ENCODE peak calls at places on chromosomes 16 and 17, in four cellular contexts. S is H9, Y is mesendoderm, G is IMR-90. P is an unnamed sample.

GRCh38 chr16:53022374-53022773 is 30.3 kb downstream of the CHD9NB start:
- DNase-seq in S (peak; percentile 70), Y (peak; percentile 75), G (peak; percentile 43), P (peak; percentile 57)

GRCh38 chr17:62692721-62693431 is 65.4 kb downstream of the MRC2 start:
- DNase-seq in S (peak; percentile 86), Y (peak; percentile 64), G (no peak), P (no peak)

GRCh38 chr16:26795184-26795583 is 271.5 kb upstream of the C16orf82 start:
- DNase-seq in S (peak; percentile 42), Y (peak; percentile 58), G (no peak), P (no peak)

GRCh38 chr17:38870259-38871165 is 654 bp downstream of the LASP1 start:
- DNase-seq in S (peak; percentile 74), Y (peak; percentile 45), G (peak; percentile 42), P (no peak)

GRCh38 chr16:53090271-53090590 is 35.4 kb downstream of the CHD9 start:
- DNase-seq in S (no peak), Y (no peak), G (no peak), P (no peak)

GRCh38 chr17:30332057-30332542 is 1.8 kb downstream of the TMIGD1 start:
- DNase-seq in S (no peak), Y (no peak), G (peak; percentile 92), P (no peak)

GRCh38 chr17:27552467-27552779 is 78.6 kb upstream of the LGALS9 start:
- DNase-seq in S (no peak), Y (peak; percentile 76), G (peak; percentile 72), P (no peak)

GRCh38 chr16:57829969-57830360 is 27.7 kb upstream of the KIFC3 start:
- DNase-seq in S (no peak), Y (no peak), G (no peak), P (no peak)

GRCh38 chr17:6239237-6239798 is 169.1 kb downstream of the WSCD1 start:
- DNase-seq in S (peak; percentile 42), Y (peak; percentile 25), G (no peak), P (no peak)

GRCh38 chr17:47808036-47808829 is 13.4 kb downstream of the OSBPL7 start:
- DNase-seq in S (peak; percentile 20), Y (no peak), G (no peak), P (no peak)

GRCh38 chr16:1426734-1427451 is 4.0 kb upstream of the PERCC1 start:
- DNase-seq in S (peak; percentile 53), Y (peak; percentile 51), G (no peak), P (no peak)

GRCh38 chr17:68777243-68777855 is 176.2 kb upstream of the FAM20A start:
- DNase-seq in S (peak; percentile 69), Y (peak; percentile 75), G (peak; percentile 67), P (peak; percentile 51)

GRCh38 chr16:80990577-80990976 is 16.1 kb downstream of the CMC2 start:
- DNase-seq in S (no peak), Y (no peak), G (no peak), P (no peak)

GRCh38 chr17:58229384-58229783 is 9.0 kb upstream of the LPO start:
- DNase-seq in S (no peak), Y (no peak), G (no peak), P (no peak)

GRCh38 chr17:58228679-58229078 is 9.6 kb upstream of the MKS1 start:
- DNase-seq in S (peak; percentile 56), Y (peak; percentile 47), G (no peak), P (no peak)

GRCh38 chr17:58231644-58232043 is 6.7 kb upstream of the LPO start:
- DNase-seq in S (no peak), Y (no peak), G (peak; percentile 64), P (no peak)

GRCh38 chr17:58227733-58228132 is 8.7 kb upstream of the MKS1 start:
- DNase-seq in S (no peak), Y (no peak), G (no peak), P (no peak)

DNA sequence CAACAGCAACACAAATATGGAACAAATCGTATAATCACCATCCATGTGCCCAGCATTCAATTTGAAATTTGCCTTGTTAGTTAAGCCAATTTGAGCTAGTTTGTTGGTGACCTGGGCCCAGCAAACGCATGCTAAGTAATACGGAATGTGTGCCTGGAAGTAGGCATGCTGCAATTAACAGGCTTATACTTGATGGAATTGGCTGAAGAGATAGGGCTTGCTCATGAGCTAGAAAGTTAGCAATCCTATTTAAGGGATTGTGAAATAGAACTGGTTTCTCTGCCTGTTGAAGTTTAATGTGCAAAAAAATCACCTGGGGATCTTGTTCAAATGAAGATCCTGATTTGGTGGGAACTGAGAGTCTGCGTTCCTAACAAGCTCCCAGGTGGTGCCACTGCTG is 8.5 kb upstream of the LPO start:
- DNase-seq in S (no peak), Y (no peak), G (no peak), P (no peak)
- H2BK15ac ChIP-seq in S (no peak overlapping the region), Y (no peak overlapping the region), G (no peak overlapping the region), P (no peak overlapping the region)

GRCh38 chr16:89309438-89310122 is 92.1 kb downstream of the ZNF778 start:
- DNase-seq in S (no peak), Y (no peak), G (no peak), P (no peak)

GRCh38 chr16:89304941-89305705 is 87.6 kb downstream of the ZNF778 start:
- DNase-seq in S (no peak), Y (no peak), G (no peak), P (no peak)

GRCh38 chr16:89307421-89307805 is 89.9 kb downstream of the ZNF778 start:
- DNase-seq in S (no peak), Y (no peak), G (no peak), P (no peak)

GRCh38 chr16:89312194-89312593 is 94.7 kb downstream of the ZNF778 start:
- DNase-seq in S (no peak), Y (no peak), G (no peak), P (no peak)

GRCh38 chr16:89308391-89309333 is 91.2 kb downstream of the ZNF778 start:
- DNase-seq in S (peak; percentile 72), Y (peak; percentile 54), G (no peak), P (no peak)
- H2BK15ac ChIP-seq in S (no peak overlapping the region), Y (no peak overlapping the region), G (no peak overlapping the region), P (no peak overlapping the region)

DNA sequence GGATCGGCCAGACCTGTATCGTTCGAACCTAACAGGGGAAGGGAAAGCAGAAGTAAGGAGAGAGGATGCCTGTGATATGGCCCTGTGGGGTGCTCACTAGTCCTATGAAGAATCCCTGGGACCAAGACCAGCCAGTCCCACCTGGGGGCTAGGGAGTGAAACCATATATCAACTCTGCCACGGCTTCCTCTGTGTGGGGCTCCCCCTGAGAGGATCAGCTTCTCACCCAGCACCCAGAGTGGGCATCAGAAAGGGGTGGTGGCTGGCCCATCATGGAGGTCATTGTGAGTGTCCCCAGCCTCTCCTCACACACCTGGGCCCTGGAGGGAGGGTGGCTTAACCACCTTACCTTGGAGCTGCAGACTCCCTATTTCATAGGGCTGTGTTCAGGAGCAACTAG is 30.1 kb upstream of the SREBF1 start:
- DNase-seq in S (no peak), Y (no peak), G (no peak), P (no peak)
- H2BK15ac ChIP-seq in S (no peak overlapping the region), Y (no peak overlapping the region), G (no peak overlapping the region), P (no peak overlapping the region)

GRCh38 chr17:56833812-56834379 is at the start of the genes C17orf67 and DGKE:
- DNase-seq in S (peak; percentile 98), Y (peak; percentile 96), G (peak; percentile 94), P (peak; percentile 95)

GRCh38 chr17:56833023-56833811 is 503 bp downstream of the C17orf67 start:
- DNase-seq in S (peak; percentile 71), Y (peak; percentile 56), G (peak; percentile 58), P (peak; percentile 32)

GRCh38 chr17:56835259-56835575 is 1.3 kb downstream of the DGKE start:
- DNase-seq in S (no peak), Y (no peak), G (peak; percentile 21), P (no peak)

GRCh38 chr17:56832446-56832845 is 1.3 kb downstream of the C17orf67 start:
- DNase-seq in S (no peak), Y (peak; percentile 5), G (no peak), P (no peak)

DNA sequence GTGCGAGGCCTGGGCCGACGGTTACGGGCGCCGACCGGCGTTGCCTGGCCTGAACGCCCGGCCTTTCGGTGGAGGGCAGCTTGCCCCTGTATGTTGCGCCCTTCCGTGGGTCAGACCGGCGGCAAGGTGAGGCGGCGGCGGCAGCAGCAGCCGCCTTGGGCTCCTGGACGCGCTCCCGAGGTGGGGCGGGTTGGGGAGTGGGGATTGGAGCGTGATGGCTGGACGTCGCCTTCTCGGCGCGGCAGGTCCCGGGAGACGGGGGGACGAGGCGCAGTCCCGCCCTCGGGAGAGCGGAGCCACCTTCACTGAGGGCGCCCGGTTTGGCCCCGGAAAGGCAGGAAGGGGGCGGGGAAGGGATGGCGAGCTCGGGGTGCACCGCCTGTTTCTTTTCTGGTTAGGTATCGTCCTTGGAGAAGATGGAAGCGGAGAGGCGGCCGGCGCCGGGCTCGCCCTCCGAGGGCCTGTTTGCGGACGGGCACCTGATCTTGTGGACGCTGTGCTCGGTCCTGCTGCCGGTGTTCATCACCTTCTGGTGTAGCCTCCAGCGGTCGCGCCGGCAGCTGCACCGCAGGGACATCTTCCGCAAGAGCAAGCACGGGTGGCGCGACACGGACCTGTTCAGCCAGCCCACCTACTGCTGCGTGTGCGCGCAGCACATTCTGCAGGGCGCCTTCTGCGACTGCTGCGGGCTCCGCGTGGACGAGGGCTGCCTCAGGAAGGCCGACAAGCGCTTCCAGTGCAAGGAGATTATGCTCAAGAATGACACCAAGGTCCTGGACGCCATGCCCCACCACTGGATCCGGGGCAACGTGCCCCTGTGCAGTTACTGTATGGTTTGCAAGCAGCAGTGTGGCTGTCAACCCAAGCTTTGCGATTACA is 668 bp downstream of the DGKE start:
- DNase-seq in S (peak; percentile 80), Y (peak; percentile 82), G (peak; percentile 7), P (peak; percentile 47)
- H2BK15ac ChIP-seq in S (no peak overlapping the region), Y (no peak overlapping the region), G (no peak overlapping the region), P (peak overlapping the region; percentile 76)

GRCh38 chr16:28923652-28924398 is 1.2 kb downstream of the RABEP2 start:
- DNase-seq in S (no peak), Y (no peak), G (no peak), P (no peak)
- H2BK15ac ChIP-seq in S (no peak overlapping the region), Y (no peak overlapping the region), G (no peak overlapping the region), P (no peak overlapping the region)

GRCh38 chr17:17395246-17395802 is 81.5 kb upstream of the MED9 start:
- DNase-seq in S (no peak), Y (no peak), G (no peak), P (no peak)

GRCh38 chr17:17393976-17394375 is 82.8 kb upstream of the MED9 start:
- DNase-seq in S (no peak), Y (no peak), G (no peak), P (no peak)

GRCh38 chr17:17391575-17392370 is 85.0 kb upstream of the MED9 start:
- DNase-seq in S (no peak), Y (no peak), G (no peak), P (no peak)

GRCh38 chr17:17395885-17396284 is 80.9 kb upstream of the MED9 start:
- DNase-seq in S (no peak), Y (no peak), G (no peak), P (no peak)

GRCh38 chr17:17394494-17394893 is 82.3 kb upstream of the MED9 start:
- DNase-seq in S (no peak), Y (no peak), G (no peak), P (no peak)
- H2BK15ac ChIP-seq in S (no peak overlapping the region), Y (no peak overlapping the region), G (no peak overlapping the region), P (no peak overlapping the region)

GRCh38 chr16:4591191-4591590 is 23.5 kb downstream of the UBALD1 start:
- DNase-seq in S (no peak), Y (no peak), G (no peak), P (no peak)

GRCh38 chr16:4588961-4589360 is 25.7 kb downstream of the UBALD1 start:
- DNase-seq in S (no peak), Y (no peak), G (no peak), P (no peak)

GRCh38 chr16:4591706-4592470 is 22.8 kb downstream of the UBALD1 start:
- DNase-seq in S (peak; percentile 46), Y (no peak), G (no peak), P (no peak)

GRCh38 chr16:4586297-4586696 is 28.4 kb downstream of the UBALD1 start:
- DNase-seq in S (no peak), Y (no peak), G (no peak), P (no peak)
- H2BK15ac ChIP-seq in S (no peak overlapping the region), Y (no peak overlapping the region), G (no peak overlapping the region), P (no peak overlapping the region)

GRCh38 chr17:59234631-59235030 is 14.3 kb downstream of the GDPD1 start:
- DNase-seq in S (no peak), Y (no peak), G (no peak), P (no peak)
- H2BK15ac ChIP-seq in S (no peak overlapping the region), Y (no peak overlapping the region), G (no peak overlapping the region), P (no peak overlapping the region)